ENCODE peak calls at places on chromosome 19, in six cellular contexts. Q is sigmoid colon; Z is effector memory CD4-positive, alpha-beta T cell; I is AG20443; R is T-helper 1 cell; B is mammary epithelial cell. X is an unnamed sample.
A peak's percentile ranks its signal among the peaks of the same experiment; 100 is the strongest.

GRCh38 chr19:58355891-58356235 is 2.6 kb upstream of the A1BG start:
- DNase-seq in R (no peak), B (no peak), Q (no peak), Z (no peak), I (no peak), X (no peak)

GRCh38 chr19:30029721-30030510 is 87.9 kb downstream of the URI1 start:
- DNase-seq in B (peak; percentile 88), R (no peak), Z (no peak), Q (no peak), I (no peak), X (no peak)

GRCh38 chr19:10452726-10453620 is 32.6 kb downstream of the PDE4A start:
- DNase-seq in Q (no peak), R (no peak), B (no peak), Z (no peak), I (peak; percentile 9), X (no peak)

GRCh38 chr19:35155981-35156672 is 1.6 kb downstream of the FXYD5 start:
- DNase-seq in B (no peak), Z (no peak), R (no peak), Q (no peak), I (no peak), X (no peak)

GRCh38 chr19:46068345-46069258 is 27.8 kb upstream of the IGFL4 start:
- DNase-seq in B (peak; percentile 99), I (peak; percentile 80), Q (no peak), Z (no peak), R (no peak), X (peak; percentile 50)

GRCh38 chr19:30070970-30071632 is 129.1 kb downstream of the URI1 start:
- DNase-seq in R (no peak), B (no peak), Z (no peak), I (no peak), Q (peak; percentile 53), X (no peak)

GRCh38 chr19:28887920-28888618 is 324.9 kb downstream of the UQCRFS1 start:
- DNase-seq in Z (no peak), Q (no peak), R (no peak), I (no peak), B (no peak), X (no peak)

GRCh38 chr19:47094557-47095517 is 18.7 kb downstream of the ZC3H4 start:
- DNase-seq in I (no peak), Q (no peak), Z (no peak), B (no peak), R (no peak), X (no peak)

GRCh38 chr19:50909240-50910070 is 1.7 kb downstream of the KLK4 start:
- DNase-seq in R (no peak), I (peak; percentile 47), Q (no peak), B (peak; percentile 39), Z (no peak), X (peak; percentile 52)